ENCODE peak calls at places on chromosomes 5 and 9, in four cellular contexts. One of them, this sample, is unnamed.

GRCh38 chr5:135456238-135457099 is 4.3 kb upstream of the TIFAB start:
- DNase-seq in A549: no peak
- DNase-seq in HCT116: peak; percentile 46
- DNase-seq in Panc1: no peak
- DNase-seq in this sample: no peak

GRCh38 chr5:68778467-68778866 is 315.3 kb upstream of the SLC30A5 start:
- DNase-seq in Panc1: no peak
- DNase-seq in A549: no peak
- DNase-seq in HCT116: no peak
- DNase-seq in this sample: no peak

GRCh38 chr5:95759005-95759404 is 27.9 kb downstream of the RHOBTB3 start:
- DNase-seq in A549: no peak
- DNase-seq in HCT116: no peak
- DNase-seq in Panc1: no peak
- DNase-seq in this sample: no peak

GRCh38 chr9:115808695-115809094 is 344.9 kb upstream of the PAPPA start:
- DNase-seq in A549: no peak
- DNase-seq in HCT116: no peak
- DNase-seq in Panc1: no peak
- DNase-seq in this sample: no peak

GRCh38 chr5:134902071-134902801 is 2.7 kb upstream of the PCBD2 start:
- DNase-seq in Panc1: no peak
- DNase-seq in HCT116: no peak
- DNase-seq in A549: no peak
- DNase-seq in this sample: no peak

GRCh38 chr9:114696814-114697544 is 15.0 kb upstream of the TEX48 start:
- DNase-seq in HCT116: no peak
- DNase-seq in A549: no peak
- DNase-seq in Panc1: no peak
- DNase-seq in this sample: no peak

GRCh38 chr5:177403194-177403825 is 2.8 kb upstream of the PFN3 start:
- DNase-seq in A549: peak; percentile 54
- DNase-seq in Panc1: no peak
- DNase-seq in HCT116: no peak
- DNase-seq in this sample: peak; percentile 65

GRCh38 chr9:135222991-135223760 is 135.7 kb downstream of the OLFM1 start:
- DNase-seq in HCT116: no peak
- DNase-seq in Panc1: no peak
- DNase-seq in A549: no peak
- DNase-seq in this sample: no peak

GRCh38 chr9:83920469-83920941 is 727 bp downstream of the KIF27 start:
- DNase-seq in A549: peak; percentile 60
- DNase-seq in HCT116: no peak
- DNase-seq in Panc1: peak; percentile 52
- DNase-seq in this sample: peak; percentile 82

GRCh38 chr5:31664566-31664965 is 25.6 kb downstream of the PDZD2 start:
- DNase-seq in HCT116: peak; percentile 56
- DNase-seq in Panc1: no peak
- DNase-seq in A549: peak; percentile 40
- DNase-seq in this sample: peak; percentile 86

GRCh38 chr9:131668439-131669233 is 71.2 kb downstream of the RAPGEF1 start:
- DNase-seq in HCT116: no peak
- DNase-seq in A549: no peak
- DNase-seq in Panc1: no peak
- DNase-seq in this sample: no peak

GRCh38 chr5:159106193-159106568 is 6.5 kb upstream of the EBF1 start:
- DNase-seq in A549: no peak
- DNase-seq in Panc1: no peak
- DNase-seq in HCT116: no peak
- DNase-seq in this sample: no peak

GRCh38 chr5:178069909-178070308 is 43.4 kb upstream of the N4BP3 start:
- DNase-seq in A549: peak; percentile 36
- DNase-seq in Panc1: no peak
- DNase-seq in HCT116: peak; percentile 35
- DNase-seq in this sample: peak; percentile 90

GRCh38 chr5:81852277-81853004 is 101.5 kb upstream of the SSBP2 start:
- DNase-seq in HCT116: peak; percentile 51
- DNase-seq in A549: no peak
- DNase-seq in Panc1: no peak
- DNase-seq in this sample: peak; percentile 86

GRCh38 chr5:60267907-60268306 is 374.4 kb upstream of the PDE4D start:
- DNase-seq in HCT116: no peak
- DNase-seq in A549: no peak
- DNase-seq in Panc1: no peak
- DNase-seq in this sample: no peak

GRCh38 chr5:82334856-82335255 is 56.7 kb upstream of the RPS23 start:
- DNase-seq in HCT116: no peak
- DNase-seq in A549: no peak
- DNase-seq in Panc1: no peak
- DNase-seq in this sample: no peak

GRCh38 chr5:77642915-77643653 is 4.6 kb upstream of the OTP start:
- DNase-seq in HCT116: no peak
- DNase-seq in Panc1: no peak
- DNase-seq in A549: no peak
- DNase-seq in this sample: peak; percentile 66

GRCh38 chr5:92945630-92946097 is 635.4 kb downstream of the NR2F1-AS1 start:
- DNase-seq in A549: peak; percentile 19
- DNase-seq in Panc1: no peak
- DNase-seq in HCT116: no peak
- DNase-seq in this sample: no peak

DNA sequence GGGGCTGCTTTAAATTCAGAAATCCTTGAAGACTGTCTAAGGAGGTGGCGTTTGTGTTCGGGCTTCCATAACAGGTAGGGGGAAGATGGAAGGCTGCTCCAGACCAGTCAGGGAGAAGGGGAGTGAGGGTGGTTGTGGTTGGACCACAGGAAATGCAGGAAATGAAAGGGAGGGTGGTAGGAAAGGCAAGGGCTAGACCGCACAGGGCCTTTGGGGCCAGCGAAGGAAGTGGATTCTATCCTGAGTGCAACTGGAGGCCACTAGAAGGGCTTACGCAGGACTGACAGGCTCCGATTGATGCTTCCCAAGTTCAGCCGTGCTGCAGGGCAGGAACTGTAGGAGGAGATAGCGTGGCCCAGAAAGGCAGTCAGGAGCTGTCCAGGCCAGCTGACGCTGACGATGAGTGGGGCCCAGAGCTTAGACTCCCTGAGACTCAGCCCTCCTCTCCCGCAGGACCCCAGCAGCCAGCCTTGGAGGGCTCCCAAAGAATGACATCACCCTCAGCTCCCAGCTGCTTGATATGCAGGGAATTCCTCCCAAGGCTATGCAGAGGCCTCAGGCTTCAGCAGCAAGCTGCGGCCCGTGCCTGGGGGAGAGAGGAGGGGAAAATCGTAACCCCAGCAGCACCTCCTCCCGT is 48.8 kb downstream of the KCNIP1 start:
- DNase-seq in HCT116: no peak
- DNase-seq in Panc1: no peak
- DNase-seq in A549: no peak
- DNase-seq in this sample: peak; percentile 68
- TF ChIP-seq REST in HCT116: peak; percentile 10
- TF ChIP-seq REST in Panc1: peak; percentile 45
- TF ChIP-seq REST in A549: peak; percentile 24
- TF ChIP-seq REST in this sample: peak; percentile 75

GRCh38 chr9:92324451-92324850 is 699 bp downstream of the NOL8 start:
- DNase-seq in A549: no peak
- DNase-seq in HCT116: no peak
- DNase-seq in Panc1: no peak
- DNase-seq in this sample: no peak

GRCh38 chr9:92325991-92326500 is 293 bp downstream of the CENPP start:
- DNase-seq in HCT116: no peak
- DNase-seq in Panc1: no peak
- DNase-seq in A549: peak; percentile 29
- DNase-seq in this sample: no peak

GRCh38 chr9:92324889-92325268 is 271 bp downstream of the NOL8 start:
- DNase-seq in Panc1: no peak
- DNase-seq in HCT116: no peak
- DNase-seq in A549: no peak
- DNase-seq in this sample: no peak

GRCh38 chr9:92327283-92327850 is 1.6 kb downstream of the CENPP start:
- DNase-seq in HCT116: no peak
- DNase-seq in Panc1: no peak
- DNase-seq in A549: no peak
- DNase-seq in this sample: no peak

GRCh38 chr9:92325269-92325990 is at the start of the genes CENPP and NOL8:
- DNase-seq in HCT116: peak; percentile 88
- DNase-seq in Panc1: peak; percentile 60
- DNase-seq in A549: peak; percentile 89
- DNase-seq in this sample: peak; percentile 95
- TF ChIP-seq REST in HCT116: no peak
- TF ChIP-seq REST in Panc1: no peak
- TF ChIP-seq REST in A549: peak; percentile 13
- TF ChIP-seq REST in this sample: peak; percentile 35

GRCh38 chr5:7094626-7095025 is 301.3 kb upstream of the ADCY2 start:
- DNase-seq in Panc1: no peak
- DNase-seq in HCT116: no peak
- DNase-seq in A549: no peak
- DNase-seq in this sample: peak; percentile 78
- TF ChIP-seq REST in Panc1: peak; percentile 82
- TF ChIP-seq REST in HCT116: peak; percentile 40
- TF ChIP-seq REST in A549: peak; percentile 81
- TF ChIP-seq REST in this sample: peak; percentile 87

GRCh38 chr5:174317261-174317894 is 271.9 kb downstream of the NSG2 start:
- DNase-seq in Panc1: peak; percentile 51
- DNase-seq in HCT116: no peak
- DNase-seq in A549: peak; percentile 60
- DNase-seq in this sample: peak; percentile 82
- TF ChIP-seq REST in Panc1: no peak
- TF ChIP-seq REST in HCT116: no peak
- TF ChIP-seq REST in A549: no peak
- TF ChIP-seq REST in this sample: no peak

GRCh38 chr5:11157132-11157531 is 396.1 kb upstream of the DAP start:
- DNase-seq in Panc1: no peak
- DNase-seq in A549: no peak
- DNase-seq in HCT116: no peak
- DNase-seq in this sample: no peak
- TF ChIP-seq REST in Panc1: no peak
- TF ChIP-seq REST in A549: no peak
- TF ChIP-seq REST in HCT116: no peak
- TF ChIP-seq REST in this sample: no peak

GRCh38 chr9:120878188-120879130 is 1.5 kb upstream of the PHF19 start:
- DNase-seq in Panc1: no peak
- DNase-seq in A549: no peak
- DNase-seq in HCT116: no peak
- DNase-seq in this sample: no peak
- TF ChIP-seq REST in Panc1: no peak
- TF ChIP-seq REST in A549: no peak
- TF ChIP-seq REST in HCT116: no peak
- TF ChIP-seq REST in this sample: no peak

This sample was measured in GM23338.